ENCODE peak calls at places on chromosomes 7 and 10, in six cellular contexts. K, Y, A, P, V and M are unnamed samples.

GRCh38 chr10:1650542-1651279 is 86.6 kb downstream of the ADARB2 start:
- DNase-seq in K (no peak), Y (no peak), A (no peak), P (no peak), V (no peak), M (no peak)

GRCh38 chr7:144255471-144255897 is 9.1 kb downstream of the OR2A7 start:
- DNase-seq in K (no peak), Y (no peak), A (no peak), P (no peak), V (no peak), M (peak)

GRCh38 chr7:7750571-7751242 is 32.3 kb upstream of the RPA3 start:
- DNase-seq in K (no peak), Y (no peak), A (no peak), P (no peak), V (no peak), M (no peak)

GRCh38 chr10:110137142-110137545 is 70.3 kb upstream of the MXI1 start:
- DNase-seq in K (no peak), Y (no peak), A (peak), P (peak), V (peak), M (peak)

GRCh38 chr10:11153766-11154165 is 136.1 kb downstream of the CELF2 start:
- DNase-seq in K (no peak), Y (no peak), A (no peak), P (no peak), V (no peak), M (no peak)

GRCh38 chr7:16347461-16348192 is 73.7 kb downstream of the CRPPA start:
- DNase-seq in K (no peak), Y (no peak), A (peak), P (no peak), V (no peak), M (peak)

GRCh38 chr10:98610301-98610700 is 163.6 kb upstream of the HPS1 start:
- DNase-seq in K (no peak), Y (no peak), A (no peak), P (no peak), V (no peak), M (no peak)

GRCh38 chr7:144474800-144475521 is 71.5 kb upstream of the NOBOX start:
- DNase-seq in K (no peak), Y (no peak), A (no peak), P (no peak), V (no peak), M (no peak)

DNA sequence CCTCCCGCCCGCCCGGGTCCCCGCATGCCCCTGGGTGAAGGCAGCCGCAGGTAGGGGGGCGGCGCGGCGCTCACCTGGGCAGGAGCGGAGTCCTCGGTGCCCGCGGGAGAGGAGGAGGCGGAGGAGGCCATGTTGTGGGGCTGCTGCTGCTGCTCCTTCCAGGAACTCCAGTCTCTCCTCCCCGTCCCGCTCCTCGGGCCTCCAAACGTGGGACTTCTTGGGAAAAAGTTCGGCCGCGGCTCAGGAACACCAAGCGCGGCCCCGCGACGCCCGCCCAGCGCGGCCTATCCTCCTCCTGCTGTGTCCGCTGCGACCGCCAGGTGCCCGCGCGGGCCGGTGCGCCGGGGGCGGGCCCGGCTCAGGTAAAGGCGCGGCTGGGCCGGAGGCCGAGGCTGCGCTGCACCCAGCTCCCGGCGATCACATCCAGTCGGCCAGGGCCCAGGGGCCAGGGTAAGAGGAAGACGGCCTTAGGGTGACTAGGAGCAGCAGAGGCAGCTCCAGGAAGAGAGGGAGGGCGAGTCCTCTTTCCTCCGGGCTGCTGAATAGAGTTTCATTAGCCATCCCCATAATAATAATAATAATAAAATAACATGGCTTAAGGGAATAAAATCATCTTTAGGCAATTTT is 45.0 kb upstream of the CDK1 start:
- DNase-seq in K (no peak), Y (peak), A (peak), P (peak), V (no peak), M (no peak)
- H3K4me3 ChIP-seq in K (peak), Y (peak), A (peak), P (peak), V (peak), M (peak)

GRCh38 chr10:105803206-105803605 is 1162.1 kb downstream of the SORCS3 start:
- DNase-seq in K (no peak), Y (no peak), A (no peak), P (no peak), V (no peak), M (no peak)

GRCh38 chr10:105800626-105801025 is 1159.5 kb downstream of the SORCS3 start:
- DNase-seq in K (no peak), Y (no peak), A (no peak), P (no peak), V (no peak), M (peak)

GRCh38 chr10:105793071-105793470 is 1152.0 kb downstream of the SORCS3 start:
- DNase-seq in K (no peak), Y (no peak), A (peak), P (no peak), V (no peak), M (peak)

GRCh38 chr10:105797234-105797890 is 1156.3 kb downstream of the SORCS3 start:
- DNase-seq in K (no peak), Y (no peak), A (peak), P (peak), V (peak), M (peak)
- TF ChIP-seq CTCF in K (no peak), Y (peak), A (peak), P (peak), V (peak), M (peak)

GRCh38 chr7:53768191-53768590 is 732.8 kb downstream of the POM121L12 start:
- DNase-seq in K (no peak), Y (no peak), A (no peak), P (no peak), V (no peak), M (no peak)

DNA sequence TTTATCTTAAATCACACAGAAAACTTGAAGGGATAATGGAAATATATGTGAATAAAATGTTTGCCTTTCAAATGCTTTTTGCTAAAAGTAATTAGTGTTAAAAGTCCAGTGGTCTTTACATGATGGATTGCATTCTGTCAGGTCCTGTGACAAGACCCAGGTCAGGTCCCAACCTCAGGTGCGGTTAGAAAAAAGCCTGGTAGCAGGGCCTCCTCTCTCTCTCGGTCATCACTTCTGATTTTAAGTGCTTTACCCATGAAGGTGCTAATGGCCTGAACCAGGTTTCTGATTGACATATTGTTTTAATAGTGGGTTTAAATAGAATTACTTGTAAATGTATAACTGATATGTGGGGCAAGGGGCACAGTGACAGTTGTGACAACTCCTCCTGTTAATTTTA is 736.3 kb downstream of the POM121L12 start:
- DNase-seq in K (no peak), Y (no peak), A (no peak), P (no peak), V (no peak), M (no peak)
- H3K4me3 ChIP-seq in K (no peak), Y (no peak), A (no peak), P (no peak), V (no peak), M (no peak)

DNA sequence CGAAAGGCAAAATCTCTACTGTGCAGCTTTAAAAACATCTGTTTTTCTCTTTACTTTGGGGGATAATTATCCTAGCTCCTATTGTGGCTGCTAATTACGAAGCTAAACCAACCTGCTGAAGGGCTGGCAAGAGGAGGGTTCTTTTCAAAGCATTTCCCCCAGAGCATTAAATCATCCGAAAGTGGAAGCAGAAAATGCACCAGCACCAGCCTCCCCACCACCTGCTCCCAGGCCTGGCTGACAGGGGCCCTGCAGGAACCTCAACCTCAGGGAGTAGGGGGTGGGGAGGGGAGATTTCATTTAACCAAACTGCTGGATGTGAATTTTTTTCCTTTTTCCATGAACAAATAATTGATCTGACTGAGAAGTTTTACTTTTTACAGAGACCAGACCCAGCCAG is 56.3 kb upstream of the CHST15 start:
- DNase-seq in K (no peak), Y (no peak), A (no peak), P (no peak), V (no peak), M (no peak)
- TF ChIP-seq CTCF in K (no peak), Y (no peak), A (no peak), P (no peak), V (no peak), M (no peak)

GRCh38 chr7:47587389-47587788 is 5.5 kb upstream of the TNS3 start:
- DNase-seq in K (no peak), Y (no peak), A (no peak), P (no peak), V (no peak), M (no peak)

GRCh38 chr7:47587976-47588375 is 6.1 kb upstream of the TNS3 start:
- DNase-seq in K (no peak), Y (no peak), A (no peak), P (no peak), V (no peak), M (no peak)

GRCh38 chr7:47591089-47591654 is 9.3 kb upstream of the TNS3 start:
- DNase-seq in K (no peak), Y (no peak), A (no peak), P (no peak), V (no peak), M (no peak)

GRCh38 chr7:47586925-47587324 is 5.0 kb upstream of the TNS3 start:
- DNase-seq in K (no peak), Y (no peak), A (no peak), P (no peak), V (no peak), M (no peak)

GRCh38 chr7:47588704-47589225 is 6.9 kb upstream of the TNS3 start:
- DNase-seq in K (no peak), Y (no peak), A (no peak), P (no peak), V (no peak), M (no peak)
- H3K4me3 ChIP-seq in K (no peak), Y (no peak), A (no peak), P (no peak), V (no peak), M (no peak)

DNA sequence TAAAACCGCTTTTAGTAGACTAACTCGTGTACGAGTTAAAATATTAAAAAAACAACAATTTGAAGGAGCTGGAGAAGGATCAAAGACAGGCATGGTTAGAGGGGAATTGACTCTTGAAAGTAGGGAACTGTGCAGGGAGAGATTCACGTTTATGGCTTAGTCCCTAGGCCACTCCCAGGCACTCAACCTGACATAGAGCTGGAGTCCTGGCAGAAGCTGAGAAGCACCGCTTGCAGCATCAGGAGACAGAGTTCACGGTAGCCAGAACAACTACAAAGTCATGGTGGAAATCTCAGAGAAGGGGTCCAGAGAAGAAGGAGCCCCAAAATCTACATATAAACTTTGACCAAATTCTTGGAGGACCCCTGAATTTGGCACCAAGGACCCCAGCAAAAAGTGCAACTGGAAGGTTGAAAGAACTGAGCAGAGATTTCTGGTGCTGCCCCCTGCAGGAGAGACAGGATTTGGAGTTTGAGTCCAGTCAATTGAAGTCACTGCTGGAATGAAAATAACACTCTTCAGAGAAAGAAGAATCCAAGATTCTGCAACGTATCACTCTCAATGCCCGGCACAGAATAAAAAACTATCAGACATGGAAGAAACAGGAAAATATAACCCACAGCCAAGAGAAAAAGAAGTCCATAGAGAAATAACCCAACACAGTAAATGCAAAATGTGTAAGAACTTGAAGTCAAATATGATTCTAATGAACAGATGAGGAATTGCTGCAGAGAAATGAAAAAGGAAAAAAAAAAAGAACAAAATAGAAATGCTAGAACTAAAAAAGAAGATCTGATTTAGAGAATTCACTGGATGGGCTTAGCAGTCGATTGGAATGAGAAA is 493.3 kb upstream of the PODXL start:
- DNase-seq in K (no peak), Y (no peak), A (peak), P (peak), V (no peak), M (peak)
- TF ChIP-seq CTCF in K (peak), Y (peak), A (peak), P (peak), V (peak), M (peak)

GRCh38 chr7:100745184-100745583 is 11.8 kb downstream of the ZAN start:
- DNase-seq in K (peak), Y (peak), A (no peak), P (peak), V (no peak), M (peak)
- H3K4me3 ChIP-seq in K (peak), Y (no peak), A (peak), P (peak), V (no peak), M (peak)

DNA sequence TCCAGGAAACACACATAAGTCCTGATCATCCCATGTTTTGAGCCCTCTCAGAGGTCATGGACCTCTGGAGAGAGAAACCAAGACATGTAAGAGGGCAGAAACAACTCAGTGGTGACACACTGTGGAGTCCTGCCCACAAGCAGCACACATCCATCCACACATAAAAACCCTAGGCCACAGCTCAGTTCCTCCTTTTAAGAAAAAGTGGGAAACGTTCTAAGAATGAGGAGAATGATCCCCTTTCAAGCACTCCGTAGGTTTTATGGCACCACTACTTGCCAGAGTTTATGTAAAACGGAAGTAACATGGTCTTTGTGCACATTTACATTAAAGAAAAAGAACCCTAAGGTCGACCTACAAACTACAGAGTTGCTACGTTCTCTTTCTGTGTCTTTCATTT is 19.9 kb downstream of the ATAD1 start:
- DNase-seq in K (no peak), Y (no peak), A (no peak), P (no peak), V (no peak), M (no peak)
- TF ChIP-seq CTCF in K (no peak), Y (no peak), A (no peak), P (no peak), V (no peak), M (no peak)

GRCh38 chr7:90597879-90598278 is 1.8 kb downstream of the CDK14 start:
- DNase-seq in K (no peak), Y (no peak), A (no peak), P (no peak), V (no peak), M (peak)

GRCh38 chr7:90596745-90597526 is 815 bp downstream of the CDK14 start:
- DNase-seq in K (no peak), Y (no peak), A (peak), P (no peak), V (no peak), M (peak)

GRCh38 chr7:90597527-90597871 is 1.4 kb downstream of the CDK14 start:
- DNase-seq in K (no peak), Y (no peak), A (no peak), P (no peak), V (no peak), M (no peak)

GRCh38 chr7:90599038-90599437 is 2.9 kb downstream of the CDK14 start:
- DNase-seq in K (no peak), Y (no peak), A (no peak), P (no peak), V (no peak), M (peak)

DNA sequence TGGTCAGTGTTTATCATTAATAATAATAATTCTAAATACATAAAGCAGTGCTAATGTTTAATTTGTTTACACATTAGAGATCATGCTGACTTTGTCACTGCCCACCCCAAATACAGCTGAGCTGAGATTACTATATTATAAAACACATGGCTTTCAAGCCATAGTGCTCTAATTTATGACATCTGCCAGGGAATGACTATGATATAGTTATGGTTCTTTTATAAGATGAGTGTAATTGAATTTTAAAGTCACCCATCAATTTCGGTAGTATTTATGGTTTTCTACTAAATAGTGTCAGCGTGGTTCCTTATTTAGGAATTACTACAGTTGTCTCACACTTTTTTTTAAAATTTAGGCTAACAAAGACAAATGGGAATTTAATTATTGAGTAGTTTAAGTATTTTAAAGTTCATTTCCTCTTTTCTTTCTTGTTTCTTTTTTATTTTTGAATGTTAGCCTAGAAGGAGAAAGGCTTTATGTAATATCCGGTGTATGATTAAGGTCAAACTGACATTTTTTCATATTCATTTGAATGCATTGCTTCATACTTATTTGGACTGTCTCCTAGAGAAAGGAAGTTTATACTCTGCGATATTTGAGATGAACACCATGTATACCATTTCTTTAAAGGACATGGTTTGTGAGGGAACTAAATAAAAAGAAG is 3.9 kb downstream of the CDK14 start:
- DNase-seq in K (no peak), Y (no peak), A (no peak), P (no peak), V (peak), M (peak)
- H3K4me3 ChIP-seq in K (no peak), Y (no peak), A (no peak), P (no peak), V (no peak), M (peak)

GRCh38 chr7:74299401-74299800 is 10.2 kb downstream of the CLIP2 start:
- DNase-seq in K (no peak), Y (no peak), A (no peak), P (no peak), V (no peak), M (no peak)

GRCh38 chr7:74293577-74293908 is 4.3 kb downstream of the CLIP2 start:
- DNase-seq in K (no peak), Y (no peak), A (no peak), P (no peak), V (no peak), M (no peak)

GRCh38 chr7:74300951-74301350 is 11.7 kb downstream of the CLIP2 start:
- DNase-seq in K (no peak), Y (no peak), A (no peak), P (no peak), V (no peak), M (no peak)

GRCh38 chr7:74294191-74294998 is 5.2 kb downstream of the CLIP2 start:
- DNase-seq in K (no peak), Y (peak), A (no peak), P (no peak), V (no peak), M (peak)

GRCh38 chr7:74297516-74298233 is 8.5 kb downstream of the CLIP2 start:
- DNase-seq in K (no peak), Y (no peak), A (peak), P (no peak), V (no peak), M (no peak)
- TF ChIP-seq CTCF in K (no peak), Y (no peak), A (no peak), P (no peak), V (no peak), M (no peak)